ENCODE peak calls at places on chromosomes 1 and 21, in four cellular contexts. R, H, D and I are unnamed samples.

GRCh38 chr1:202998836-202999750 is 8.1 kb upstream of the TMEM183A start:
- DNase-seq in R (peak; percentile 62), D (peak; percentile 63), H (no peak), I (no peak)

GRCh38 chr21:34827445-34828235 is 158.8 kb downstream of the CLIC6 start:
- DNase-seq in R (no peak), D (no peak), H (no peak), I (no peak)

GRCh38 chr1:183168308-183168707 is 17.8 kb upstream of the LAMC2 start:
- DNase-seq in R (no peak), D (no peak), H (no peak), I (no peak)

GRCh38 chr1:181936269-181936668 is 125.2 kb downstream of the ZNF648 start:
- DNase-seq in R (no peak), H (no peak), D (no peak), I (no peak)

GRCh38 chr1:5551274-5551966 is 440.8 kb downstream of the NPHP4 start:
- DNase-seq in R (no peak), D (no peak), H (no peak), I (no peak)

GRCh38 chr1:232393010-232393833 is 236.7 kb downstream of the SIPA1L2 start:
- DNase-seq in R (no peak), H (no peak), D (no peak), I (no peak)

GRCh38 chr1:157880621-157881020 is 39.0 kb upstream of the CD5L start:
- DNase-seq in D (no peak), H (no peak), R (no peak), I (no peak)

GRCh38 chr1:30377230-30378022 is 346.0 kb downstream of the MATN1 start:
- DNase-seq in D (no peak), H (no peak), R (no peak), I (no peak)

GRCh38 chr21:17088500-17088899 is 424.3 kb upstream of the CXADR start:
- DNase-seq in H (no peak), R (no peak), D (no peak), I (no peak)

GRCh38 chr1:230827801-230828200 is 40.5 kb downstream of the C1orf198 start:
- DNase-seq in R (no peak), D (no peak), H (no peak), I (no peak)

GRCh38 chr1:53148123-53148522 is 5.7 kb upstream of the SLC1A7 start:
- DNase-seq in R (no peak), D (no peak), H (no peak), I (no peak)

GRCh38 chr1:203557390-203557789 is 63.4 kb downstream of the OPTC start:
- DNase-seq in H (no peak), D (peak; percentile 49), R (peak; percentile 53), I (no peak)

GRCh38 chr1:108708726-108709660 is 3.7 kb upstream of the FNDC7 start:
- DNase-seq in R (no peak), D (no peak), H (no peak), I (no peak)

GRCh38 chr1:36609241-36610027 is 126.7 kb upstream of the CSF3R start:
- DNase-seq in H (peak; percentile 52), R (peak; percentile 34), D (peak; percentile 28), I (peak; percentile 5)

GRCh38 chr1:25199876-25200620 is 32.3 kb downstream of the SYF2 start:
- DNase-seq in R (no peak), D (no peak), H (no peak), I (no peak)

GRCh38 chr1:207502726-207503125 is 6.8 kb downstream of the CR1 start:
- DNase-seq in D (no peak), R (no peak), H (no peak), I (no peak)

GRCh38 chr1:155012052-155012546 is 9.5 kb downstream of the ZBTB7B start:
- DNase-seq in D (peak; percentile 88), R (no peak), H (no peak), I (no peak)

GRCh38 chr1:8396912-8397406 is 79.0 kb downstream of the SLC45A1 start:
- DNase-seq in H (no peak), R (peak; percentile 99), D (peak; percentile 98), I (peak; percentile 80)
- H3K4me3 ChIP-seq in H (no peak overlapping the region), R (no peak overlapping the region), D (no peak overlapping the region), I (no peak overlapping the region)

GRCh38 chr1:59295603-59296002 is 1.3 kb upstream of the FGGY start:
- DNase-seq in D (no peak), R (no peak), H (no peak), I (no peak)
- H3K4me3 ChIP-seq in D (no peak overlapping the region), R (no peak overlapping the region), H (peak overlapping the region; percentile 35), I (peak overlapping the region; percentile 63)

GRCh38 chr1:228293393-228293792 is 85.5 kb downstream of the OBSCN start:
- DNase-seq in D (no peak), R (no peak), H (no peak), I (no peak)
- H3K4me3 ChIP-seq in D (no peak overlapping the region), R (no peak overlapping the region), H (no peak overlapping the region), I (no peak overlapping the region)

DNA sequence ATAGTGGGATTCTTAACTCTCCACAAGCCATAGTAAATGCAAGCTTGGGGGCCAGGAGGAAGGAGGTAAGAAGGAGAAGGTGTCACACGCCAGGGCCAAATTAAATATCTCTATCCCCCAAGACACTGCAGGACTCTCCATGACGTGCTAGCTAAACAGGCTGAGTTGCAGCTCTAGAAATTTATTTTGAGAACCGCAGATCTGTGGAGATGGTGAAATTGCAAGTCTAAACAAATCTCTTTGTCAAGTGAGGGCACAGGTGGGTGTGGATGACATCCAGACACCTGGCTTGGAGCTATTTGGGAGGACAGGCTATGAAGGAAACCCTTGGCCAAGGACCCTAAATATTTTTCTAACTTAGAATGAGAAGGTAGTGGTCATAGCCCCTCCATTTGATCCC is 39.5 kb upstream of the USP1 start:
- DNase-seq in H (no peak), R (no peak), D (no peak), I (no peak)
- H3K4me3 ChIP-seq in H (no peak overlapping the region), R (no peak overlapping the region), D (no peak overlapping the region), I (no peak overlapping the region)

GRCh38 chr1:205449750-205450443 is 5.9 kb downstream of the BLACAT1 start:
- DNase-seq in D (peak; percentile 9), R (peak; percentile 22), H (peak; percentile 86), I (peak; percentile 46)

GRCh38 chr1:205450448-205450847 is 5.4 kb downstream of the BLACAT1 start:
- DNase-seq in D (no peak), R (no peak), H (no peak), I (no peak)

GRCh38 chr1:205447457-205448415 is 8.1 kb downstream of the BLACAT1 start:
- DNase-seq in R (no peak), D (no peak), H (no peak), I (no peak)

GRCh38 chr1:205449254-205449749 is 6.5 kb downstream of the BLACAT1 start:
- DNase-seq in D (no peak), R (no peak), H (no peak), I (no peak)

DNA sequence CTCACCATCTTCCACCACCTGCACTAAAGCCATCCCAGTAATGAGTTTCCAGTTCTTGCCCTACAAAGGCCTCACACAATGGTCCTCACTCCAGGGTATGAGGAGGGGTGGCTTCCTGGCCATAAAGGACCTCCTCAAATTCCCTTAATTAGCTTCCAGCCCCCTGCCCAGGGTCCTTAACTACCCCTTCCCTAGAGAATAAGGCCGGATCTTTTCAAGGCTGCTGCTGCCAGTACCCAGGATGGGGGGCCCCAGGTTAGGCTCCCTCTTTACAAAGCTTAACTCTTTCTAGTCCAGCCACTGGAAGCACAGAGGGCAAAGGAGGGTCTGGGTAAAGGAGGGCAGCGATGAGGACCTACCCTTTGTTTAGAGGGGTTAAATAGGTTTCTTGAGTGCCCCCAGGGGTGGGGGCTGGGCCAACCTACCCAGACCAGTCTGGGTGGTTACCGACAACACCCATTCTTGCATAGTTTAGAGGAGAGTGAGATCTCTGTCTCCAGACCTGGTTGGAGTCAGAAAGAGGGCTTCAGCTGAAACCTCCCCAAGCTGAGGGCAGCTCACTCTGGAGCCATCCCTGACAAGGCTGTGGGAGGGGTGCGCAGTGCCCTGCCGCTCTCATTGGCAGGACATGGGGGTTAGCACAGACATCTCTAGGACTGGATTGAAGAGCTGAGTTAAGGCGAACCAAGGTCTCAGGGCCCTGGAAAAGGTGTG is 7.1 kb downstream of the BLACAT1 start:
- DNase-seq in H (no peak), D (no peak), R (no peak), I (no peak)
- H3K4me3 ChIP-seq in H (no peak overlapping the region), D (no peak overlapping the region), R (no peak overlapping the region), I (peak overlapping the region; percentile 57)

GRCh38 chr1:32755098-32755809 is 52.7 kb upstream of the SYNC start:
- DNase-seq in R (no peak), D (no peak), H (no peak), I (no peak)
- H3K4me3 ChIP-seq in R (peak overlapping the region; percentile 60), D (no peak overlapping the region), H (no peak overlapping the region), I (peak overlapping the region; percentile 73)